ENCODE peak calls at places on chromosomes 5 and 9, in four cellular contexts. X is NCI-H69, K is stromal cell of bone marrow, G is left cardiac atrium. U is an unnamed sample.
A peak's percentile ranks its signal among the peaks of the same experiment; 100 is the strongest.

GRCh38 chr9:128159073-128159783 is 837 bp upstream of the BBLN start:
- DNase-seq in X (no peak), K (no peak), G (peak; percentile 10), U (no peak)

GRCh38 chr5:153613143-153613542 is 122.7 kb downstream of the GRIA1 start:
- DNase-seq in X (peak; percentile 95), K (peak; percentile 51), G (no peak), U (no peak)

GRCh38 chr5:35436441-35437057 is 181.1 kb upstream of the SPEF2 start:
- DNase-seq in X (peak; percentile 70), K (peak; percentile 18), G (no peak), U (no peak)

GRCh38 chr9:35489313-35490154 is at the start of gene RUSC2:
- DNase-seq in X (peak; percentile 89), K (peak; percentile 79), G (peak; percentile 90), U (peak; percentile 93)

GRCh38 chr9:99057665-99058625 is 47.0 kb upstream of the TGFBR1 start:
- DNase-seq in X (no peak), K (no peak), G (no peak), U (no peak)

GRCh38 chr9:70924905-70925547 is 196.4 kb downstream of the TRPM3 start:
- DNase-seq in X (peak; percentile 68), K (peak; percentile 84), G (no peak), U (no peak)

GRCh38 chr5:83665631-83666030 is 55.0 kb downstream of the HAPLN1 start:
- DNase-seq in X (no peak), K (no peak), G (no peak), U (no peak)

GRCh38 chr9:93093081-93093448 is 3.0 kb upstream of the CARD19 start:
- DNase-seq in X (no peak), K (no peak), G (no peak), U (peak; percentile 3)

GRCh38 chr5:178320281-178320855 is 87.8 kb upstream of the PHYKPL start:
- DNase-seq in X (no peak), K (no peak), G (no peak), U (peak; percentile 38)

GRCh38 chr9:136182850-136183422 is 22.0 kb downstream of the LHX3 start:
- DNase-seq in X (no peak), K (no peak), G (no peak), U (no peak)

GRCh38 chr5:33091571-33092363 is 349.0 kb upstream of the TARS1 start:
- DNase-seq in X (no peak), K (peak; percentile 49), G (no peak), U (no peak)

GRCh38 chr9:35689601-35690446 is at the start of gene TPM2:
- DNase-seq in X (peak; percentile 32), K (peak; percentile 36), G (peak; percentile 79), U (peak; percentile 96)

GRCh38 chr5:69083412-69083811 is 10.4 kb upstream of the SLC30A5 start:
- DNase-seq in X (peak; percentile 72), K (no peak), G (no peak), U (no peak)

GRCh38 chr9:20714442-20715415 is 30.7 kb downstream of the FOCAD start:
- DNase-seq in X (peak; percentile 15), K (no peak), G (no peak), U (no peak)

GRCh38 chr5:81803812-81804211 is 52.9 kb upstream of the SSBP2 start:
- DNase-seq in X (no peak), K (no peak), G (no peak), U (no peak)

GRCh38 chr5:172353271-172353807 is 69.8 kb upstream of the UBTD2 start:
- DNase-seq in X (no peak), K (no peak), G (no peak), U (no peak)

GRCh38 chr9:107491081-107492053 is 1.8 kb upstream of the KLF4 start:
- DNase-seq in X (peak; percentile 55), K (no peak), G (peak; percentile 65), U (peak; percentile 79)

GRCh38 chr9:113966394-113966793 is 90.3 kb downstream of the ZNF618 start:
- DNase-seq in X (peak; percentile 10), K (no peak), G (no peak), U (no peak)

GRCh38 chr5:134136771-134137170 is 22.3 kb downstream of the TCF7 start:
- DNase-seq in X (no peak), K (no peak), G (peak; percentile 2), U (no peak)

GRCh38 chr5:103411721-103412120 is 150.9 kb downstream of the NUDT12 start:
- DNase-seq in X (no peak), K (no peak), G (no peak), U (no peak)

GRCh38 chr9:134049236-134049635 is 18.6 kb downstream of the BRD3 start:
- DNase-seq in X (no peak), K (no peak), G (no peak), U (no peak)

GRCh38 chr9:113574381-113575262 is 111.1 kb downstream of the RGS3 start:
- DNase-seq in X (no peak), K (no peak), G (peak; percentile 18), U (no peak)

GRCh38 chr5:135106610-135107009 is 72.6 kb upstream of the PITX1 start:
- DNase-seq in X (no peak), K (no peak), G (peak; percentile 3), U (no peak)

GRCh38 chr5:143431789-143432188 is 28.3 kb upstream of the NR3C1 start:
- DNase-seq in X (peak; percentile 46), K (no peak), G (no peak), U (no peak)

GRCh38 chr9:134188421-134189166 is 24.2 kb upstream of the RNU6ATAC start:
- DNase-seq in X (no peak), K (no peak), G (peak; percentile 47), U (peak; percentile 50)

GRCh38 chr5:117455236-117456233 is 880.9 kb upstream of the SEMA6A start:
- DNase-seq in X (peak; percentile 44), K (no peak), G (peak; percentile 13), U (peak; percentile 35)

GRCh38 chr5:180291234-180291940 is 496 bp downstream of the MAPK9 start:
- DNase-seq in X (peak; percentile 50), K (no peak), G (no peak), U (no peak)

GRCh38 chr5:61496406-61497307 is 164.6 kb downstream of the ZSWIM6 start:
- DNase-seq in X (peak; percentile 94), K (no peak), G (no peak), U (no peak)

GRCh38 chr5:77679791-77680190 is 41.3 kb upstream of the OTP start:
- DNase-seq in X (no peak), K (peak; percentile 61), G (no peak), U (no peak)

GRCh38 chr5:141780952-141781730 is 97.1 kb downstream of the PCDH1 start:
- DNase-seq in X (no peak), K (no peak), G (no peak), U (no peak)

GRCh38 chr9:21965401-21965951 is 28.7 kb downstream of the CDKN2A start:
- DNase-seq in X (no peak), K (peak; percentile 47), G (peak; percentile 53), U (peak; percentile 74)

GRCh38 chr9:120210301-120210700 is 369.7 kb downstream of the CDK5RAP2 start:
- DNase-seq in X (no peak), K (no peak), G (no peak), U (no peak)

GRCh38 chr9:16469184-16469583 is 401.3 kb downstream of the BNC2 start:
- DNase-seq in X (no peak), K (no peak), G (no peak), U (no peak)